ENCODE peak calls at places on chromosomes 3 and 15, in eight cellular contexts. A, J, D, P, R, X, H and N are unnamed samples.
A peak's percentile ranks its signal among the peaks of the same experiment; 100 is the strongest.

GRCh38 chr15:51647128-51647562 is 24.6 kb upstream of the DMXL2 start:
- DNase-seq in P (no peak), A (no peak), J (peak; percentile 70), X (peak; percentile 33), H (no peak), R (no peak), D (peak; percentile 19), N (peak; percentile 74)

GRCh38 chr3:54830658-54831057 is 97.2 kb downstream of the LRTM1 start:
- DNase-seq in J (no peak), H (no peak), A (no peak), D (no peak), R (no peak), P (peak; percentile 68), X (no peak), N (peak; percentile 6)

GRCh38 chr3:47612178-47612577 is 33.5 kb upstream of the CSPG5 start:
- DNase-seq in H (no peak), J (no peak), D (peak; percentile 19), R (peak; percentile 68), X (no peak), A (no peak), P (no peak), N (no peak)

GRCh38 chr3:5057857-5058324 is 64.2 kb upstream of the ARL8B start:
- DNase-seq in H (peak; percentile 33), X (peak; percentile 63), J (peak; percentile 84), A (no peak), D (peak; percentile 87), R (peak; percentile 65), P (peak; percentile 38), N (peak; percentile 75)

GRCh38 chr3:12301513-12301912 is 12.6 kb downstream of the PPARG start:
- DNase-seq in X (no peak), D (no peak), H (no peak), P (no peak), R (no peak), J (no peak), A (no peak), N (no peak)

GRCh38 chr3:187266691-187267090 is 24.8 kb downstream of the MASP1 start:
- DNase-seq in H (no peak), D (no peak), J (no peak), X (no peak), P (no peak), A (no peak), R (no peak), N (no peak)

GRCh38 chr3:36032180-36032895 is 348.0 kb upstream of the STAC start:
- DNase-seq in D (no peak), R (no peak), A (no peak), P (no peak), J (no peak), X (no peak), H (no peak), N (no peak)

GRCh38 chr3:194675680-194676079 is 3.7 kb upstream of the LSG1 start:
- DNase-seq in H (no peak), X (no peak), D (no peak), A (no peak), R (peak; percentile 58), P (no peak), J (no peak), N (no peak)

GRCh38 chr3:117628896-117629295 is 919.3 kb downstream of the TUSC7 start:
- DNase-seq in X (no peak), P (no peak), R (peak; percentile 39), A (no peak), H (no peak), J (no peak), D (no peak), N (no peak)

GRCh38 chr3:153614563-153614962 is 452.5 kb downstream of the RAP2B start:
- DNase-seq in X (no peak), J (no peak), P (no peak), R (no peak), A (no peak), D (no peak), H (no peak), N (peak; percentile 76)

GRCh38 chr3:175207361-175207760 is 348.2 kb downstream of the NAALADL2 start:
- DNase-seq in R (no peak), X (no peak), P (no peak), H (no peak), J (no peak), D (no peak), A (no peak), N (no peak)

GRCh38 chr3:4716731-4717362 is 223.7 kb downstream of the ITPR1 start:
- DNase-seq in X (no peak), R (no peak), J (no peak), P (no peak), A (no peak), D (peak; percentile 33), H (no peak), N (no peak)

GRCh38 chr3:128559486-128560225 is 66.7 kb upstream of the GATA2 start:
- DNase-seq in P (no peak), J (no peak), X (no peak), A (no peak), H (no peak), R (peak; percentile 72), D (peak; percentile 43), N (no peak)

GRCh38 chr3:159766563-159767185 is 222.0 kb upstream of the IL12A start:
- DNase-seq in J (no peak), X (no peak), R (peak; percentile 89), D (no peak), P (peak; percentile 38), A (no peak), H (no peak), N (peak; percentile 61)

GRCh38 chr15:45242289-45242688 is 9.7 kb upstream of the SLC28A2 start:
- DNase-seq in H (peak; percentile 6), D (no peak), R (no peak), J (no peak), P (no peak), X (no peak), A (no peak), N (peak; percentile 4)

GRCh38 chr3:106825962-106826605 is 551.2 kb upstream of the CCDC54 start:
- DNase-seq in A (no peak), X (no peak), H (no peak), P (no peak), R (peak; percentile 29), D (no peak), J (no peak), N (no peak)

GRCh38 chr15:91852741-91853500 is 587 bp upstream of the SLCO3A1 start:
- DNase-seq in R (peak; percentile 99), P (peak; percentile 68), D (peak; percentile 78), X (peak; percentile 78), A (peak; percentile 78), J (peak; percentile 80), H (peak; percentile 68), N (peak; percentile 77)

GRCh38 chr3:149494759-149495580 is 20.5 kb downstream of the TM4SF4 start:
- DNase-seq in J (no peak), P (no peak), H (no peak), D (no peak), R (peak; percentile 73), X (no peak), A (no peak), N (no peak)

GRCh38 chr3:174619244-174619643 is 239.9 kb upstream of the NAALADL2 start:
- DNase-seq in A (no peak), D (no peak), J (no peak), R (no peak), H (no peak), X (no peak), P (no peak), N (no peak)

GRCh38 chr3:150917941-150918340 is 12.7 kb upstream of the MINDY4B start:
- DNase-seq in X (no peak), R (no peak), P (no peak), A (no peak), J (no peak), D (no peak), H (no peak), N (no peak)

GRCh38 chr15:45704329-45705249 is 69.8 kb downstream of the SQOR start:
- DNase-seq in J (peak; percentile 9), A (no peak), H (peak; percentile 38), X (peak; percentile 31), P (peak; percentile 86), R (no peak), D (peak; percentile 25), N (peak; percentile 74)

GRCh38 chr3:52490938-52491526 is 4.1 kb upstream of the STAB1 start:
- DNase-seq in J (peak; percentile 61), A (no peak), R (peak; percentile 90), X (peak; percentile 54), D (no peak), H (no peak), P (no peak), N (peak; percentile 86)

GRCh38 chr3:138950006-138950644 is 3.1 kb downstream of the FOXL2NB start:
- DNase-seq in D (peak; percentile 21), H (no peak), R (peak; percentile 92), P (peak; percentile 62), X (no peak), J (peak; percentile 32), A (no peak), N (peak; percentile 70)

GRCh38 chr15:92421980-92422379 is 28.3 kb downstream of the ST8SIA2 start:
- DNase-seq in R (no peak), P (no peak), J (no peak), X (no peak), D (no peak), A (no peak), H (no peak), N (no peak)

GRCh38 chr15:58043192-58043903 is 22.2 kb downstream of the ALDH1A2 start:
- DNase-seq in A (no peak), J (peak; percentile 46), D (peak; percentile 65), P (no peak), R (no peak), H (no peak), X (peak; percentile 21), N (peak; percentile 64)

GRCh38 chr3:184003187-184003967 is 14.3 kb downstream of the ABCC5 start:
- DNase-seq in R (peak; percentile 72), X (no peak), P (no peak), J (no peak), A (no peak), H (no peak), D (no peak), N (peak; percentile 71)
- H3K27ac ChIP-seq in R (peak overlapping the region; percentile 88), X (peak overlapping the region; percentile 84), P (no peak overlapping the region), J (no peak overlapping the region), A (no peak overlapping the region), H (no peak overlapping the region), D (no peak overlapping the region), N (no peak overlapping the region)

GRCh38 chr3:29642393-29643033 is 361.6 kb downstream of the RBMS3 start:
- DNase-seq in R (no peak), J (peak; percentile 67), A (no peak), D (peak; percentile 75), H (no peak), X (peak; percentile 19), P (no peak), N (peak; percentile 64)
- H3K27ac ChIP-seq in R (peak overlapping the region; percentile 69), J (peak overlapping the region; percentile 37), A (no peak overlapping the region), D (peak overlapping the region; percentile 78), H (no peak overlapping the region), X (peak overlapping the region; percentile 88), P (no peak overlapping the region), N (peak overlapping the region; percentile 70)

GRCh38 chr15:67781907-67782559 is 43.3 kb upstream of the SKOR1 start:
- DNase-seq in P (no peak), R (no peak), A (no peak), H (peak; percentile 36), J (no peak), X (no peak), D (no peak), N (no peak)
- H3K27ac ChIP-seq in P (no peak overlapping the region), R (no peak overlapping the region), A (no peak overlapping the region), H (peak overlapping the region; percentile 84), J (no peak overlapping the region), X (no peak overlapping the region), D (no peak overlapping the region), N (no peak overlapping the region)

DNA sequence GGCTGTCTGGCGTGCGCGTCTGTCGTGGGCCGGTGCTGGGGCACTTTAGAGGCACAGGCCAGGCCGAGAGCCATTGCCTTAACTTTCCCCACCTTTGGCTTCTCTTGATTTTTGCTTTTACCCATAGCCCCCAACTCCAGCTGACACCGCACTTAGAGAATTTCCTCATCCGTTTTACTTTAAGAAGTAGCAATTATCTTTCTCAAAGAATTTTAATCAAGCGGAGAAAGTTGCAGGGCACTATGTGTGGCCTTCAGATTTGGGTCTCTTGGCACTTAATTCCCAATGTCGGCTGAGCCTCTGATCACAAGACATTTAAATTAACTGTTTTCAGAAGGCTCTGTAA is 1.2 kb downstream of the ALDH1A3 start:
- DNase-seq in D (no peak), X (no peak), J (no peak), P (no peak), A (no peak), R (peak; percentile 82), H (no peak), N (no peak)
- H3K27ac ChIP-seq in D (peak overlapping the region; percentile 75), X (no peak overlapping the region), J (no peak overlapping the region), P (no peak overlapping the region), A (no peak overlapping the region), R (no peak overlapping the region), H (no peak overlapping the region), N (no peak overlapping the region)